ENCODE peak calls at places on chromosome 1, in four cellular contexts. F is A549, M is ovary, H is stomach. G is an unnamed sample.

GRCh38 chr1:181135815-181136737 is 47.6 kb downstream of the IER5 start:
- DNase-seq in F (no peak), M (no peak), H (no peak), G (no peak)

GRCh38 chr1:20194224-20194623 is 7.9 kb upstream of the PLA2G2C start:
- DNase-seq in F (no peak), M (no peak), H (no peak), G (no peak)

GRCh38 chr1:184698001-184698400 is 56.7 kb downstream of the EDEM3 start:
- DNase-seq in F (no peak), M (no peak), H (no peak), G (no peak)

GRCh38 chr1:91949356-91949699 is at the start of gene BRDT:
- DNase-seq in F (no peak), M (no peak), H (no peak), G (no peak)

GRCh38 chr1:112533029-112533428 is 24.3 kb downstream of the WNT2B start:
- DNase-seq in F (no peak), M (no peak), H (no peak), G (no peak)

GRCh38 chr1:20751462-20751990 is 19.0 kb upstream of the SH2D5 start:
- DNase-seq in F (no peak), M (no peak), H (no peak), G (no peak)

GRCh38 chr1:40847023-40847740 is 15.0 kb downstream of the CITED4 start:
- DNase-seq in F (no peak), M (no peak), H (no peak), G (no peak)

GRCh38 chr1:195701149-195701548 is 907.1 kb downstream of the KCNT2 start:
- DNase-seq in F (no peak), M (no peak), H (no peak), G (no peak)

GRCh38 chr1:203584040-203584439 is 42.6 kb upstream of the ATP2B4 start:
- DNase-seq in F (no peak), M (no peak), H (no peak), G (no peak)

GRCh38 chr1:208100906-208101305 is 143.3 kb downstream of the PLXNA2 start:
- DNase-seq in F (no peak), M (no peak), H (no peak), G (no peak)

DNA sequence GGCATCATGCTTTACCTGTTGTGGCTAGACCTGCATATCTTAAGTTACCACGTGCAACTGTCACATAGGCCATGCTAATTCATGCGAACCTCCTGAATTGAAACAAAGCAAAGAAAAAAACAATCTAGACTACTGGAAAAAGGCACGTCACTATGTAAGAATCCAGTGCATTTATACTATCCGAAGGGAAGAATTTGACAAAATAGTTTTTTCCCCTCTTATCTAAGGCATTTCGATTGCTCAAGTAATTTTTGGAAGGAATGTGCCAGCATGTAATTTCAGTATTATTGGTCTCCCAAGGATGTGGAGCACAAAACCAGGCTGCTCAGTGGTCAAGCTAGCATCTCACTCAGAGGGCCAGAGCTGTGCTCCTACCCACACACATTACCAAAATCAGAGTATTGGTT is 31.5 kb upstream of the C1orf198 start:
- DNase-seq in F (no peak), M (no peak), H (no peak), G (no peak)
- TF ChIP-seq POLR2A in F (no peak), M (no peak), H (no peak), G (no peak)

DNA sequence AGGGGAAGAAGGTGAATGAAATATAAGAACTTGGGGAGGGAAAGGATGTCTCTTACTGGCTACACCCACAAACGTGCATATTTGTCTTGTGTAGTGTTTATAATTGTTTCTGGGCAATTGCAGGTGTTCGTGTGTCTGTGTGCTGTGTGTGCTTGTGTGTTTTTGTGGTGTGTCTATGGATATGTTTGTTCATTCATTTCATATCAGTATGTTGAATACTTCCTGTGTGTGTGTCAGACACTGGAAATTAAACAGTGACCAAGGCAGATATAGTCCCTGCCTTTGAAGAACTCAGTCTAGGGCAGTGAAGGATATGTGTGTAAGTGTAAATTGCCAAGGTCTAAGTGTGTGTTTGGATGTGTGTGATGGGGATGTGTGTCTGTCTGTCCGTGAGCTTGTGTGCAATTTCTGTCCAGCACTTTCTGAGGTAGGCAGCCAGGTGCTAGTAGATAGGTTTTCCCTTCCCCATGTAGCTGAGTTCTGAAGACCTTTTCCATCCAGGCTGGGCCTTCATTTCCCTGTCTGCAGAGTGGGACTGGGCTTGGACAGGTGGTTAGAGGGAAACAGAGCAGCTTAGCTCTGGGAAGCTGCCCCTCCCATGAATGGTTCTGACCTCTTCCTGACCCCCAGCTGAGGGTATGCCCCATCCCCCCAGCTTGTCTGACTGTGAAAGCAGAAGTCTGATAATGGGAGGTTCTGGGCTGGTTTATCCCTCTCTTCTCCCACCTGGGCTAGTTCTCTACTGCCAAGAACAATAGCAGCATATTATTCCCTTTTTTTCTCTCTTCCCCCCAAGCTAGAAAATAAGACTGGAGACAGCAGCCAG is 3.8 kb downstream of the AGO1 start:
- DNase-seq in F (no peak), M (no peak), H (no peak), G (no peak)
- H3K4me3 ChIP-seq in F (no peak overlapping the region), M (no peak overlapping the region), H (no peak overlapping the region), G (no peak overlapping the region)

GRCh38 chr1:99069146-99069545 is 64.5 kb upstream of the PLPPR5 start:
- DNase-seq in F (no peak), M (no peak), H (no peak), G (no peak)
- TF ChIP-seq CTCF in F (no peak), M (no peak), H (no peak), G (no peak)

DNA sequence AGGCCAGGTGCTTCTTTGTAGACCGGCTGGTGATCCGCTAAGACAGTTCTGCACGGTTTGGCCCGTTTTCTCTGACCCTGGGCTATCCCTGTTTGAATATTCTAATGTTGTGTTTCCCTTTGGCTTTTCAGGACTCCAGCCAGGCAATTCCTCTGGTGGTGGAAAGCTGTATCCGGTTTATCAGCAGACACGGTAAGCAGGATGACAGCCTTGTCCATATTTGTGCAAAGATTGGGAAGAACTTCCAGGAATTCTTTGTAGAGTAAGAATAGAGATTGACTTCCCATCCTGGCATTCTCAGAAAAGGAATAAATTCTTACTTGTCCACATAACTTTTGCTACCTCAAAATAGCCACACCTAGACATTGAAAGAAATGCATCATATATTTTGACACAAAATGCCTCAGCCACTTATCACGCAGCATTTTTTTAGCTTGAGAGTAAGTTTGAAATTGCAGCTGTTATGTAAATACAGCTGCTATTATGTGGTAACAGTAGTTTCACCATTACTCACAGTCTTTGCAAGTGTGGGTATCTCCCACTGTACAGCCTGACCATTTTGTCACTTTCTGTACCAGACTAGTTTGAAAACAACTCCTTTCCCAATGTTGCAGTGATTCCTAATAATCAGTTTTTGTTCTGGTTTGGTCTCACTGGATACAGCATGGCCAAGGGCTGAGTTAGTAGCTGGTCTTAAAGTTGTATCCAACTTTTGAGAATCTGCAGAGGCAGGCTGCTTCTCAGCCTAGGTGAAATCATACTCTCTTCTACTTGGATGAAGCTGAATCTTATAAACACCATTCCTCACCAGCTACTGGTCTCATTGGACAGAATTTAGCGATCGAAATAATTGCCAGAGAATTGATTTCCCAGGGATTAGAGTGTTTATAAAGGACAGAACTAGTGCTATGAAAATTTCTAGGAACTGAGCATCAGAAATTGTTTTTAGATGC is 40.0 kb upstream of the IKBKE start:
- DNase-seq in F (no peak), M (peak; percentile 59), H (no peak), G (no peak)
- TF ChIP-seq POLR2A in F (no peak), M (no peak), H (no peak), G (no peak)

GRCh38 chr1:31704261-31705079 is 653 bp upstream of the COL16A1 start:
- DNase-seq in F (no peak), M (no peak), H (peak; percentile 81), G (peak; percentile 49)
- H3K4me3 ChIP-seq in F (no peak overlapping the region), M (peak overlapping the region; percentile 44), H (peak overlapping the region; percentile 39), G (peak overlapping the region; percentile 24)

DNA sequence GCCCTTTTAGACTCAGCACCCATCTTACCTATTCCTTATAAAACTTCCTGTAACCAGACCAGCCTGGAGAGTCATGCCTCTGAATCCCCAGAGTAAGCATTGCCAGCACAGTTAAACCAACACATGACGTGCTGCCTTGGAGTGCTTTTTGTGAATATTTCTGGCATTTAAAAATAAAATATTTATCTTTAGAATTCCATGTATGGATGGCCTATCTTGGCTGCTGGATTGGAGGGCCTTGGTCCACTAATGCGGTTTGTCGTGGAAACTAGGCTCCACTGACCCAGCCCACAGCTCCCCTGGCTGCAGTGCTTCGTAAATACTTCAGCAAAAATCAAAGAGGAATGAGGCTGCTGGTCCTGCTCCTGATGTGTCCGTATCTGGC is 17.5 kb downstream of the MTARC1 start:
- DNase-seq in F (no peak), M (no peak), H (no peak), G (peak; percentile 43)
- TF ChIP-seq CTCF in F (no peak), M (no peak), H (no peak), G (no peak)

GRCh38 chr1:244850896-244851295 is 13.4 kb downstream of the HNRNPU start:
- DNase-seq in F (no peak), M (no peak), H (no peak), G (no peak)

GRCh38 chr1:244851546-244852231 is 12.7 kb downstream of the HNRNPU start:
- DNase-seq in F (no peak), M (no peak), H (no peak), G (no peak)

GRCh38 chr1:244850099-244850852 is 14.1 kb downstream of the HNRNPU start:
- DNase-seq in F (no peak), M (no peak), H (no peak), G (no peak)

GRCh38 chr1:244846653-244847052 is 11.2 kb downstream of the COX20 start:
- DNase-seq in F (no peak), M (no peak), H (no peak), G (no peak)

GRCh38 chr1:244849189-244849866 is 13.9 kb downstream of the COX20 start:
- DNase-seq in F (no peak), M (no peak), H (no peak), G (no peak)
- TF ChIP-seq POLR2A in F (no peak), M (no peak), H (no peak), G (no peak)